ENCODE peak calls at places on chromosomes 3 and 15, in six cellular contexts. G is AG10803, K is BE2C, O is transverse colon, W is fibroblast of villous mesenchyme, I is endothelial cell. X is an unnamed sample.

GRCh38 chr15:99967841-99968371 is 234.7 kb upstream of the LYSMD4 start:
- DNase-seq in O (no peak), W (no peak), I (no peak), G (no peak), K (peak; percentile 51), X (no peak)

GRCh38 chr3:17908399-17909191 is 166.2 kb upstream of the TBC1D5 start:
- DNase-seq in O (no peak), W (no peak), I (no peak), G (no peak), K (peak; percentile 7), X (no peak)

GRCh38 chr15:101617390-101617965 is 34.7 kb downstream of the TM2D3 start:
- DNase-seq in I (no peak), G (no peak), W (peak; percentile 46), K (peak; percentile 74), O (no peak), X (no peak)

GRCh38 chr15:47384316-47384715 is 333.0 kb upstream of the SEMA6D start:
- DNase-seq in W (peak; percentile 94), K (peak; percentile 48), O (no peak), I (peak; percentile 31), G (peak; percentile 81), X (no peak)

GRCh38 chr3:194265505-194265892 is 85.6 kb downstream of the CPN2 start:
- DNase-seq in O (peak; percentile 60), I (no peak), K (peak; percentile 73), G (peak; percentile 95), W (peak; percentile 96), X (peak; percentile 94)

GRCh38 chr15:89299896-89300295 is 34.7 kb downstream of the POLG start:
- DNase-seq in O (no peak), W (peak; percentile 43), K (no peak), I (no peak), G (peak; percentile 47), X (no peak)

GRCh38 chr3:57179580-57180410 is 14.6 kb upstream of the IL17RD start:
- DNase-seq in O (no peak), K (no peak), I (no peak), W (peak; percentile 19), G (no peak), X (no peak)

GRCh38 chr3:21962456-21962855 is 211.4 kb upstream of the ZNF385D start:
- DNase-seq in W (no peak), I (no peak), K (no peak), O (no peak), G (peak; percentile 23), X (no peak)

GRCh38 chr3:14169871-14170270 is 8.5 kb downstream of the XPC start:
- DNase-seq in G (peak; percentile 16), O (no peak), K (no peak), W (no peak), I (no peak), X (no peak)
- TF ChIP-seq CTCF in G (peak; percentile 1), O (no peak), K (no peak), W (no peak), I (no peak), X (no peak)

GRCh38 chr3:48432411-48433371 is 2.8 kb upstream of the PLXNB1 start:
- DNase-seq in O (peak; percentile 25), I (peak; percentile 30), K (no peak), G (peak; percentile 17), W (no peak), X (peak; percentile 74)
- TF ChIP-seq CTCF in O (peak; percentile 6), I (peak; percentile 12), K (no peak), G (peak; percentile 12), W (peak; percentile 8), X (peak; percentile 25)

GRCh38 chr3:6994081-6994668 is 133.3 kb downstream of the GRM7 start:
- DNase-seq in K (no peak), G (no peak), O (no peak), I (no peak), W (no peak), X (no peak)
- TF ChIP-seq CTCF in K (no peak), G (no peak), O (no peak), I (no peak), W (no peak), X (no peak)

GRCh38 chr3:120181632-120182031 is 87.4 kb upstream of the GSK3B start:
- DNase-seq in W (no peak), G (no peak), O (no peak), I (no peak), K (no peak), X (peak; percentile 68)
- TF ChIP-seq CTCF in W (peak; percentile 7), G (no peak), O (no peak), I (no peak), K (no peak), X (no peak)

GRCh38 chr3:131690800-131691199 is 188.0 kb upstream of the MRPL3 start:
- DNase-seq in W (no peak), I (no peak), K (no peak), G (no peak), O (no peak), X (no peak)
- TF ChIP-seq CTCF in W (no peak), I (no peak), K (no peak), G (no peak), O (no peak), X (no peak)

DNA sequence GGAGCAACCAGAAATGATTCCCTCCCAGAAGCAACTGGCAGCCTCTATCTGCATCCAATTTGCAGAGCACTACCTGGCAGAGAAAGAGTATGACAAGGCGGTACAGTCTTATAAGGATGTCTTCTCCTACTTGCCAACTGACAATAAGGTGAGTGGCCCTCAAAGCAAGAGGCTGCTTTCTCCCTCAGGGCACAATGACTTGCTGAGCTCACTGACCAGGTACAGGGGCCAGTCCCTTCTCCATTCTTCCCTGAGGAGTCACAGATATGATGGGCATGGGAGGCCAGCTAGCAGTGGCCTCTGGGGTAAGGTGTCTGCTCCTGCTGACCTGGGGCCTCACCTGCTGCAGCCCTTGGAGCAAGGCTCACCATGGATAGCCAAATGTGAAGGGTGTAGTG is 20.3 kb downstream of the CSRNP1 start:
- DNase-seq in W (no peak), O (no peak), I (no peak), K (no peak), G (no peak), X (no peak)
- TF ChIP-seq CTCF in W (no peak), O (no peak), I (no peak), K (no peak), G (no peak), X (no peak)

GRCh38 chr3:128787256-128788253 is 61.6 kb downstream of the RAB7A start:
- DNase-seq in I (peak; percentile 47), K (peak; percentile 35), G (peak; percentile 43), O (peak; percentile 36), W (peak; percentile 82), X (no peak)
- TF ChIP-seq CTCF in I (peak; percentile 61), K (peak; percentile 53), G (peak; percentile 36), O (peak; percentile 28), W (peak; percentile 43), X (no peak)

DNA sequence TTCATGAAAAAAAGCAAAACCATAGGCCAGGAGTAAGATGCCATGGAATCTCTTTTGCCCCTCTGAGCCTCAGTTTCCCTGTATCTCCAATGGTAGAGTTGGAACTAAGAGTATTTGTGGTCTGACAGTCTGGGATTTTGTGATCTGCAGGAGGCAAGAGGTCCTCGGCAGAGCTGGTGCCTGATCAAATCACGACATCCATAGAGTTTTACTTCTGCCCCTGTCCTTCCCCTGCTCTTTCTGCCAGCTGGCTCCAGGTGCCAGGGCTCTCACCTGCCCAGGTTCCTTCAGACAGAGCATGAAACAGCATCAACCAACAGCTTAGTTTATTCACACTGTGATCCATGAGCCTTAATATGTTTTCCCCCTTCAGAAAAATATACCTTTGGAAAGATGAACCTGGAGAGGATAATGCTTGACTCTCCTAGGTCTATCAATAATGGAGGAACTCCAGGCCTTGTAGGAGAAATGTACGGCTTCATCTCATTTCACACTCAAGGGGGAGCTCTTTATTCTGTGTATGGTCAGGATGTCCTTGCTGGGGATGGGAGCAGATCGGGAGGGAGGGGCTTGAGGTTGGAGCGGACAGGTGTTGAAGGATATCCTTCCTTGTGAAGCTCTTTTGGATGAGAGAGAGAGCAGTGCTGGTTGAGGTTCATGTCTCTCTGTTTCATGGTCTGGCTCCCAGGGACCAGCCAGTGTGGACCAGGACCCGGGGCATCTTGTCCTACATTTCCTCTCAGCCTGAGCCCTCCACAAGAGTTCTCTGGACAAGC is 309.9 kb downstream of the RPLP1 start:
- DNase-seq in I (peak; percentile 13), O (no peak), K (no peak), G (no peak), W (peak; percentile 45), X (no peak)
- TF ChIP-seq CTCF in I (no peak), O (no peak), K (peak; percentile 47), G (no peak), W (peak; percentile 42), X (peak; percentile 14)

GRCh38 chr15:91383532-91383931 is 283.5 kb downstream of the SV2B start:
- DNase-seq in W (no peak), O (no peak), K (no peak), G (no peak), I (no peak), X (no peak)
- TF ChIP-seq CTCF in W (no peak), O (no peak), K (no peak), G (no peak), I (no peak), X (no peak)

DNA sequence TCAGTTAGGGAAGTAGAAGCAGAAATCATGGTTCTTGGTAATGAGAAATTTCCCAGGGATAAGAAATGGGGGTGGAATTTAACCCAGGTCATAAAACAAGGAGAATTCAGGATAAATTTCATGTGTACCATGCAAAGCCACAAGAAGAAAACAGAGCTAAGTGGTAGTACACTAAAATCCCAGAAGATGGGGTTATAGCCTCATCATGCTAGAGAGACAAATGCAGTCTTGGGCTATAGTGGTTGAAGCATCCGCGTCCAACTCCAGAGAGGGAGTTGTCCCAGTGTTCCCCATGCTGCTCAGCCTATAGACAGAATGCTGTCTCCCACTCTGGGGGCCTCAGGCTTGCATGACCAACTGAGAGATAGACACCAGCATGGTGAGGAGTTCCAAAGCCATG is 36.2 kb upstream of the CLRN1 start:
- DNase-seq in K (peak; percentile 18), O (no peak), W (peak; percentile 62), I (no peak), G (peak; percentile 65), X (no peak)
- TF ChIP-seq CTCF in K (peak; percentile 44), O (no peak), W (peak; percentile 63), I (no peak), G (peak; percentile 77), X (peak; percentile 73)

X was measured in osteocyte.